ENCODE peak calls at places on chromosomes 13 and 19, in seven cellular contexts. Q is PC-3, B is lung, V is pancreas, N is fibroblast of lung, D is transverse colon, H is keratinocyte. P is an unnamed sample.
A peak's percentile ranks its signal among the peaks of the same experiment; 100 is the strongest.

GRCh38 chr13:28326081-28326480 is 168.8 kb downstream of the FLT1 start:
- DNase-seq in D (no peak), B (no peak), N (no peak), Q (no peak), H (no peak), V (no peak), P (no peak)

GRCh38 chr19:29121684-29122083 is 91.3 kb downstream of the UQCRFS1 start:
- DNase-seq in D (no peak), H (no peak), N (no peak), Q (no peak), B (no peak), V (no peak), P (no peak)

GRCh38 chr13:37925878-37926473 is 56.4 kb upstream of the TRPC4 start:
- DNase-seq in N (no peak), D (no peak), H (no peak), B (no peak), Q (no peak), V (no peak), P (no peak)

GRCh38 chr19:16337809-16338469 is 13.3 kb downstream of the KLF2 start:
- DNase-seq in D (no peak), Q (no peak), N (no peak), H (no peak), B (no peak), V (no peak), P (no peak)

GRCh38 chr13:110129076-110129475 is 177.9 kb downstream of the COL4A1 start:
- DNase-seq in B (no peak), V (no peak), N (no peak), D (no peak), H (no peak), Q (no peak), P (no peak)

GRCh38 chr13:46402178-46402577 is 15.1 kb upstream of the RUBCNL start:
- DNase-seq in N (no peak), H (no peak), D (no peak), B (no peak), V (no peak), Q (no peak), P (no peak)

GRCh38 chr19:3491396-3492119 is 8.3 kb upstream of the SMIM44 start:
- DNase-seq in N (no peak), H (no peak), D (no peak), V (peak; percentile 35), B (no peak), Q (no peak), P (no peak)

GRCh38 chr19:17706750-17707181 is 12.5 kb upstream of the MAP1S start:
- DNase-seq in Q (no peak), H (no peak), D (no peak), N (peak; percentile 19), B (no peak), V (peak; percentile 34), P (no peak)

GRCh38 chr19:3275068-3275582 is 50.7 kb downstream of the CELF5 start:
- DNase-seq in D (no peak), H (no peak), N (no peak), Q (peak; percentile 10), V (peak; percentile 59), B (no peak), P (no peak)

GRCh38 chr13:110575322-110576069 is 14.0 kb upstream of the RAB20 start:
- DNase-seq in H (no peak), N (peak; percentile 59), Q (no peak), V (no peak), B (no peak), D (no peak), P (no peak)

DNA sequence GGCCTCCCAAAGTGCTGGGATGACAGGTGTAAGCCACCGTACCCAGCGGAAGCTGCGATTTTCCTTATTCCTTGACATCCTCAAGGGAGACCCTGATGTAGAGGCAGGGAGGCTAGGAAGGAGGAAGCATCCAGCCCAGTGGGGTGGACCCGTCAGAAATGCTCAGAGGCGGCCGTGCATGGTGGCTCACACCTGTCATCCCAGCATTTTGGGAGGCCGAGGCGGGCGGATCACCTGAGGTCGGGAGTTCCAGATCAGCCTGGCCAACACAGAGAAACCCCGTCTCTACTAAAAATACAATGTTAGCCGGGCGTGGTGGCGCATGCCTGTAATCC is 11.6 kb downstream of the GZMM start:
- DNase-seq in N (no peak), B (no peak), H (no peak), D (no peak), V (no peak), Q (no peak), P (no peak)
- H3K27ac ChIP-seq in N (no peak overlapping the region), B (no peak overlapping the region), H (no peak overlapping the region), D (peak overlapping the region; percentile 76), V (no peak overlapping the region), Q (no peak overlapping the region), P (no peak overlapping the region)

GRCh38 chr19:37981785-37982475 is 74.9 kb downstream of the SIPA1L3 start:
- DNase-seq in B (no peak), V (no peak), Q (no peak), D (peak; percentile 76), N (peak; percentile 29), H (no peak), P (no peak)
- H3K27ac ChIP-seq in B (no peak overlapping the region), V (peak overlapping the region; percentile 30), Q (no peak overlapping the region), D (peak overlapping the region; percentile 53), N (peak overlapping the region; percentile 33), H (no peak overlapping the region), P (no peak overlapping the region)

DNA sequence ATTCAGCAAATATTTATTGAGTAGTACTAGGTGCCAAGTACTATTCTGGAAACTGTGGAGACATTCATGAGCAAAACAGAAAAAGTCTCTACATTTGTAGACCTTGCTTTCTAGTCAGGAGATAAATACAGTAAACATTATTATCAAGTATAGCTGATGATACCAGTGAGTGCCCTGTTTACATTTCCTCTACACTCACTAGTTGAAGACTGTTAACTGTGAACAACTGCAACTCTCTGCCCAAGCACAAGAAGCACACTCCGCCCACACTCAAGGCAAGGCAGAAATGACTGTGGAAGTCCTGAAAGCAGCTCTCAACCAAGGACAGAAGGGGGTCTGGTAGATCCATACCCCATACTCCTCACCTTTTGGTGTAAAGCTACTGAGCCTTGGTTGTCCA is 837.0 kb downstream of the DIAPH3 start:
- DNase-seq in B (no peak), V (no peak), N (no peak), Q (no peak), D (no peak), H (no peak), P (no peak)
- H3K27ac ChIP-seq in B (no peak overlapping the region), V (peak overlapping the region; percentile 71), N (no peak overlapping the region), Q (no peak overlapping the region), D (no peak overlapping the region), H (no peak overlapping the region), P (no peak overlapping the region)

GRCh38 chr19:47081095-47081494 is 32.5 kb downstream of the ZC3H4 start:
- DNase-seq in V (no peak), H (no peak), N (no peak), B (no peak), Q (peak; percentile 12), D (no peak), P (no peak)
- H3K27ac ChIP-seq in V (no peak overlapping the region), H (no peak overlapping the region), N (no peak overlapping the region), B (no peak overlapping the region), Q (no peak overlapping the region), D (no peak overlapping the region), P (no peak overlapping the region)

GRCh38 chr19:45763691-45764294 is 5.3 kb downstream of the SIX5 start:
- DNase-seq in N (no peak), H (no peak), V (peak; percentile 51), B (no peak), Q (no peak), D (no peak), P (no peak)
- H3K27ac ChIP-seq in N (no peak overlapping the region), H (no peak overlapping the region), V (no peak overlapping the region), B (no peak overlapping the region), Q (no peak overlapping the region), D (peak overlapping the region; percentile 98), P (peak overlapping the region; percentile 98)

GRCh38 chr19:38739440-38740251 is 4.6 kb downstream of the CAPN12 start:
- DNase-seq in D (no peak), V (peak; percentile 30), Q (no peak), H (no peak), N (no peak), B (no peak), P (no peak)

GRCh38 chr19:38740932-38741331 is 3.3 kb downstream of the CAPN12 start:
- DNase-seq in Q (no peak), N (no peak), H (no peak), B (no peak), D (no peak), V (no peak), P (no peak)

GRCh38 chr19:38742296-38742695 is 2.0 kb downstream of the CAPN12 start:
- DNase-seq in B (no peak), Q (no peak), N (no peak), D (no peak), H (no peak), V (no peak), P (no peak)

GRCh38 chr19:38741670-38742069 is 2.6 kb downstream of the CAPN12 start:
- DNase-seq in N (no peak), H (no peak), Q (no peak), V (no peak), D (no peak), B (no peak), P (no peak)

DNA sequence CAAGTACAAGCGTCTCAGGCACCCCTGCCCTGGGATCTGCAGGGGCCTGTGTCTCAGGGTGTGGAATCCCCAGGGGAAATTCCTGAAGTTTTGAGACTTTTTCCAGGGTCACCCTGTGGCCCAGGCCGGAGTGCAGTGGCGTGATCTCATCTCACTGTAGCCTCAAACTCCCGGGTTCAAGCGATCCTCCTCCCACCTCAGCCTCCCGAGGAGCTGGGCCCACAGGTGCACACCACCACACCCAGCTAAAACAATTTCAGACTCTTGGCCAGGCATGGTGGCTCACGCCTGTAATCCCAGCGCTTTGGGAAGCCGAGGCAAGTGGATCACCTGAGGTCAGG is 4.1 kb downstream of the CAPN12 start:
- DNase-seq in B (no peak), N (no peak), Q (no peak), V (no peak), D (no peak), H (no peak), P (no peak)
- H3K27ac ChIP-seq in B (no peak overlapping the region), N (no peak overlapping the region), Q (no peak overlapping the region), V (no peak overlapping the region), D (no peak overlapping the region), H (no peak overlapping the region), P (no peak overlapping the region)

P was measured in coronary artery.